ENCODE peak calls at places on chromosomes 12 and 14, in eight cellular contexts. Z is ELF-1; F is NCI-H460; T is GM23338; K is progenitor cell of endocrine pancreas; O is stimulated activated naive B cell treated with anti-CD40 and anti-IgM and Interleukin-4, amounts not matched to agents 10 μg/mL and 1 μg/mL and 100 μg/mL, for 72 hours; A is anterior cingulate cortex; U is activated T-helper 1 cell treated with anti-CD3 and anti-CD28 coated beads, Interleukin-2, amount 50 U/mL, for 16 hours. Q is an unnamed sample.

GRCh38 chr12:47361389-47362031 is 281.8 kb upstream of the AMIGO2 start:
- DNase-seq in Z (peak), U (peak), A (no peak), F (no peak), O (peak), T (no peak), K (no peak), Q (peak)

GRCh38 chr12:44582521-44582920 is 293.6 kb downstream of the NELL2 start:
- DNase-seq in Z (no peak), U (no peak), K (no peak), T (no peak), F (no peak), O (no peak), A (no peak), Q (no peak)

GRCh38 chr12:53061404-53062010 is 11.6 kb downstream of the TNS2 start:
- DNase-seq in O (no peak), F (peak), A (no peak), T (peak), U (no peak), Z (no peak), K (no peak), Q (no peak)

GRCh38 chr14:52553002-52553670 is 500 bp downstream of the GPR137C start:
- DNase-seq in A (peak), Z (peak), O (peak), K (peak), F (no peak), T (peak), U (no peak), Q (peak)

GRCh38 chr14:94043111-94043755 is 17.1 kb downstream of the OTUB2 start:
- DNase-seq in K (no peak), A (no peak), U (no peak), Z (no peak), F (no peak), O (no peak), T (no peak), Q (no peak)

GRCh38 chr12:19138551-19139344 is 9.2 kb downstream of the PLEKHA5 start:
- DNase-seq in A (no peak), O (no peak), T (no peak), U (no peak), F (no peak), Z (peak), K (no peak), Q (no peak)

GRCh38 chr12:94098466-94098865 is 49.9 kb upstream of the PLXNC1 start:
- DNase-seq in O (no peak), U (no peak), F (no peak), K (no peak), T (no peak), A (no peak), Z (no peak), Q (no peak)

GRCh38 chr12:20220339-20220738 is 148.0 kb upstream of the PDE3A start:
- DNase-seq in F (no peak), O (no peak), Z (peak), T (peak), U (no peak), K (no peak), A (no peak), Q (no peak)

GRCh38 chr12:65123435-65124063 is 2.4 kb upstream of the WIF1 start:
- DNase-seq in U (no peak), T (peak), Z (no peak), O (no peak), K (no peak), F (peak), A (no peak), Q (peak)

GRCh38 chr14:63204407-63205280 is at the start of gene RHOJ:
- DNase-seq in T (peak), Z (peak), U (no peak), F (no peak), O (no peak), K (no peak), A (peak), Q (no peak)

GRCh38 chr12:47216150-47216677 is 136.5 kb upstream of the AMIGO2 start:
- DNase-seq in A (no peak), Z (no peak), F (no peak), T (no peak), O (peak), U (no peak), K (no peak), Q (peak)

GRCh38 chr12:58313091-58313855 is 371.9 kb downstream of the ATP23 start:
- DNase-seq in A (no peak), Z (no peak), O (no peak), K (no peak), U (no peak), F (no peak), T (no peak), Q (no peak)

GRCh38 chr14:68089146-68089715 is 269.7 kb downstream of the RAD51B start:
- DNase-seq in K (no peak), Z (peak), F (no peak), O (no peak), U (no peak), T (no peak), A (no peak), Q (no peak)

GRCh38 chr14:63895510-63895909 is 42.7 kb downstream of the SYNE2 start:
- DNase-seq in O (no peak), Z (no peak), T (no peak), A (no peak), U (no peak), F (no peak), K (no peak), Q (no peak)

GRCh38 chr14:56156096-56156495 is 37.9 kb downstream of the PELI2 start:
- DNase-seq in Z (no peak), T (no peak), A (no peak), F (no peak), K (no peak), O (no peak), U (no peak), Q (no peak)

GRCh38 chr14:39023939-39024871 is 78.8 kb downstream of the SEC23A start:
- DNase-seq in Z (no peak), O (no peak), A (no peak), F (no peak), U (no peak), T (no peak), K (no peak), Q (no peak)

GRCh38 chr12:124478985-124479645 is 88.3 kb downstream of the NCOR2 start:
- DNase-seq in K (no peak), A (no peak), Z (no peak), O (no peak), T (no peak), F (no peak), U (no peak), Q (no peak)

GRCh38 chr12:130983328-130984017 is 29.8 kb downstream of the ADGRD1 start:
- DNase-seq in K (no peak), F (no peak), A (no peak), U (no peak), Z (no peak), T (no peak), O (no peak), Q (no peak)

GRCh38 chr14:75748340-75748739 is 87.3 kb downstream of the TTLL5 start:
- DNase-seq in Z (no peak), U (no peak), A (no peak), T (no peak), F (no peak), O (no peak), K (no peak), Q (no peak)

GRCh38 chr12:109759076-109759420 is 45.4 kb downstream of the FAM222A start:
- DNase-seq in Z (no peak), T (no peak), K (no peak), U (no peak), F (no peak), A (no peak), O (no peak), Q (no peak)

Q was measured in GM10248.